ENCODE peak calls at places on chromosome 15, in five cellular contexts. J is H1, L is Peyer's patch, E is esophagus squamous epithelium, W is HepG2. M is an unnamed sample.

GRCh38 chr15:69035205-69035917 is 20.9 kb downstream of the NOX5 start:
- DNase-seq in J (peak), L (peak), E (no peak), W (peak), M (peak)

GRCh38 chr15:58545307-58546065 is 113.7 kb downstream of the LIPC start:
- DNase-seq in J (no peak), L (no peak), E (no peak), W (no peak), M (no peak)

GRCh38 chr15:37058316-37058985 is 41.9 kb downstream of the MEIS2 start:
- DNase-seq in J (no peak), L (no peak), E (no peak), W (peak), M (no peak)

GRCh38 chr15:34721802-34722795 is 32.7 kb downstream of the GJD2 start:
- DNase-seq in J (peak), L (no peak), E (no peak), W (peak), M (peak)

GRCh38 chr15:74630284-74631086 is 14.8 kb downstream of the CLK3 start:
- DNase-seq in J (no peak), L (no peak), E (no peak), W (no peak), M (no peak)

GRCh38 chr15:100638177-100638730 is 35.9 kb downstream of the ASB7 start:
- DNase-seq in J (no peak), L (no peak), E (no peak), W (no peak), M (no peak)

GRCh38 chr15:30903497-30904187 is at the start of gene FAN1:
- DNase-seq in J (peak), L (peak), E (peak), W (peak), M (peak)

GRCh38 chr15:64476550-64476949 is 16.2 kb downstream of the ZNF609 start:
- DNase-seq in J (no peak), L (no peak), E (no peak), W (no peak), M (no peak)

GRCh38 chr15:45442497-45443135 is 64.3 kb upstream of the GATM start:
- DNase-seq in J (no peak), L (no peak), E (no peak), W (no peak), M (no peak)

GRCh38 chr15:28114114-28114455 is 15.0 kb upstream of the OCA2 start:
- DNase-seq in J (no peak), L (no peak), E (no peak), W (no peak), M (no peak)

GRCh38 chr15:86649277-86649676 is 569.6 kb downstream of the AGBL1 start:
- DNase-seq in J (no peak), L (no peak), E (no peak), W (no peak), M (no peak)

GRCh38 chr15:52417501-52417900 is 111.2 kb downstream of the MYO5A start:
- DNase-seq in J (no peak), L (no peak), E (no peak), W (no peak), M (no peak)

GRCh38 chr15:85414495-85414894 is 34.1 kb downstream of the AKAP13 start:
- DNase-seq in J (no peak), L (no peak), E (no peak), W (no peak), M (no peak)

GRCh38 chr15:64045774-64046346 is 425 bp downstream of the DAPK2 start:
- DNase-seq in J (peak), L (peak), E (no peak), W (no peak), M (no peak)

GRCh38 chr15:100252779-100253417 is 88.9 kb downstream of the ADAMTS17 start:
- DNase-seq in J (peak), L (no peak), E (no peak), W (no peak), M (peak)

GRCh38 chr15:66964111-66964738 is 101.2 kb upstream of the SMAD3 start:
- DNase-seq in J (no peak), L (no peak), E (no peak), W (no peak), M (peak)

GRCh38 chr15:50463423-50464358 is 39.5 kb downstream of the USP8 start:
- DNase-seq in J (no peak), L (no peak), E (no peak), W (peak), M (no peak)

GRCh38 chr15:75198560-75199346 is 2.9 kb upstream of the C15orf39 start:
- DNase-seq in J (no peak), L (no peak), E (no peak), W (peak), M (no peak)

GRCh38 chr15:70476441-70476840 is 286.9 kb downstream of the UACA start:
- DNase-seq in J (no peak), L (peak), E (no peak), W (no peak), M (no peak)

GRCh38 chr15:100703032-100703578 is 100.7 kb downstream of the ASB7 start:
- DNase-seq in J (no peak), L (no peak), E (no peak), W (no peak), M (peak)

GRCh38 chr15:71685420-71685993 is 124.8 kb upstream of the NR2E3 start:
- DNase-seq in J (no peak), L (no peak), E (no peak), W (no peak), M (no peak)

GRCh38 chr15:85879334-85880163 is 84.8 kb upstream of the KLHL25 start:
- DNase-seq in J (no peak), L (no peak), E (no peak), W (no peak), M (no peak)

GRCh38 chr15:33104276-33104675 is 90.2 kb downstream of the FMN1 start:
- DNase-seq in J (no peak), L (no peak), E (no peak), W (no peak), M (no peak)

GRCh38 chr15:90493647-90494046 is 36.1 kb upstream of the CRTC3 start:
- DNase-seq in J (no peak), L (no peak), E (no peak), W (no peak), M (no peak)

GRCh38 chr15:65690173-65690572 is 68.4 kb downstream of the SLC24A1 start:
- DNase-seq in J (no peak), L (no peak), E (no peak), W (no peak), M (no peak)

GRCh38 chr15:57496594-57496945 is 95.1 kb upstream of the MYZAP start:
- DNase-seq in J (no peak), L (no peak), E (no peak), W (no peak), M (no peak)

GRCh38 chr15:73341886-73342600 is 26.7 kb downstream of the HCN4 start:
- DNase-seq in J (no peak), L (no peak), E (no peak), W (no peak), M (no peak)

GRCh38 chr15:71760852-71761251 is 49.5 kb upstream of the NR2E3 start:
- DNase-seq in J (no peak), L (no peak), E (no peak), W (no peak), M (no peak)

GRCh38 chr15:98386594-98386993 is 261.7 kb upstream of the IGF1R start:
- DNase-seq in J (no peak), L (no peak), E (no peak), W (no peak), M (no peak)

GRCh38 chr15:31135523-31135922 is 34.0 kb upstream of the TRPM1 start:
- DNase-seq in J (no peak), L (no peak), E (no peak), W (no peak), M (peak)

GRCh38 chr15:51672913-51673857 is 8.1 kb upstream of the SCG3 start:
- DNase-seq in J (no peak), L (no peak), E (no peak), W (no peak), M (no peak)

GRCh38 chr15:79459666-79460065 is 27.5 kb downstream of the MINAR1 start:
- DNase-seq in J (no peak), L (no peak), E (no peak), W (no peak), M (no peak)

GRCh38 chr15:64536244-64536836 is 76.0 kb downstream of the ZNF609 start:
- DNase-seq in J (no peak), L (no peak), E (no peak), W (peak), M (no peak)

GRCh38 chr15:49830411-49830810 is 209.6 kb downstream of the DTWD1 start:
- DNase-seq in J (no peak), L (no peak), E (no peak), W (no peak), M (no peak)

GRCh38 chr15:33137101-33137500 is 57.4 kb downstream of the FMN1 start:
- DNase-seq in J (no peak), L (no peak), E (no peak), W (no peak), M (no peak)

DNA sequence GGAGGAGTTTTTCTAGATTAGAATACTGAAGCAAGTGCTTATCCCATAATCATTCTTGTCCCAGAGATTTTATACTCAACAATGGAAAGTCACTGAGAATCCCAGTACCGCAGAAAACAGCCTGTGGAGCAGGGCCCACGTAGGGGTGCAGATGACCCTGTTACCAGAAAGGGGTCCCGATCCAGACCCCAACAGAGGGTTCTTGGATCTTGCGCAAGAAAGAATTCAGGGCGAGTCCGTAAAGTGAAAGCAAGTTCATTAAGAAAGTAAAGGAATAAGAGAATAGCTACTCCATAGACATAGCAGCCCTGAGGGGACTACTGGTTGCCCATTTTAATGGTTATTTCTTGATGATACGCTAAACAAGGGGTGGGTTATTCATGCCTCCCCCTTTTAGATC is 2.6 kb downstream of the GCNT3 start:
- DNase-seq in J (no peak), L (no peak), E (no peak), W (no peak), M (no peak)
- H3K4me3 ChIP-seq in J (no peak), L (no peak), E (no peak), W (no peak), M (no peak)

GRCh38 chr15:60809375-60809774 is 330.4 kb upstream of the ICE2 start:
- DNase-seq in J (no peak), L (no peak), E (no peak), W (no peak), M (no peak)

GRCh38 chr15:60803059-60803458 is 324.1 kb upstream of the ICE2 start:
- DNase-seq in J (no peak), L (no peak), E (no peak), W (no peak), M (no peak)

GRCh38 chr15:60801336-60801735 is 322.4 kb upstream of the ICE2 start:
- DNase-seq in J (no peak), L (no peak), E (no peak), W (no peak), M (no peak)

GRCh38 chr15:60804551-60804950 is 325.6 kb upstream of the ICE2 start:
- DNase-seq in J (no peak), L (no peak), E (no peak), W (no peak), M (no peak)

GRCh38 chr15:60804986-60805949 is 326.3 kb upstream of the ICE2 start:
- DNase-seq in J (peak), L (peak), E (no peak), W (no peak), M (peak)
- TF ChIP-seq POLR2A in J (no peak), L (no peak), E (no peak), W (no peak), M (no peak)

DNA sequence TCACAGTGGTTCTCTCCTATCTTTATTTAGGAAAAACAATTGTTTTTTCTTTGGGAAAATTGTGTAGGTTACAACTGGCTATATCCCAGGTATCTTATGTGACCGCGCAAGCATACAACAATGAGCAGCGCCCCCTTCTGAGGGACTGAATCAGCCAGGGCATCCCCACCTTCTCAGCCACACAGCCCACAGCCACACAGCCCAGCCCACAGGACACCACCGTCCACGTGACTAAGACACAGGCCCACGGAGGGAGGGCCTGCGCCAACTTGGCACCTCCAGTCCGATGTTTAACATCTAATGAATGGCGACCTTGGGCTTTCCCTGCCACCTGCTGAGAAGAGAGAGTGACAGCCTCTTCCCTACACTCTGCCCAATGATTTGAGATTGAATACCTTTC is 68.1 kb downstream of the ATP10A start:
- DNase-seq in J (peak), L (peak), E (no peak), W (no peak), M (no peak)
- TF ChIP-seq CTCF in J (peak), L (no peak), E (no peak), W (no peak), M (no peak)

GRCh38 chr15:53536479-53537120 is 222.9 kb downstream of the WDR72 start:
- DNase-seq in J (no peak), L (no peak), E (no peak), W (peak), M (no peak)
- H3K4me3 ChIP-seq in J (no peak), L (no peak), E (no peak), W (no peak), M (no peak)

M was measured in lower leg skin.